ENCODE peak calls at places on chromosomes 5 and 9, in eight cellular contexts. I is astrocyte of the spinal cord; N is fibroblast of mammary gland; D is GM23248; Z is CD8-positive, alpha-beta T cell; X is ovary; O is HepG2; L is small intestine. H is an unnamed sample.

GRCh38 chr9:126343271-126343700 is 16.7 kb downstream of the MVB12B start:
- DNase-seq in I (no peak), N (no peak), D (no peak), Z (no peak), X (no peak), O (peak), L (peak), H (no peak)

GRCh38 chr5:1538276-1538675 is 14.5 kb upstream of the LPCAT1 start:
- DNase-seq in I (no peak), N (no peak), D (no peak), Z (no peak), X (peak), O (no peak), L (no peak), H (no peak)

GRCh38 chr5:2761921-2762488 is 10.5 kb upstream of the IRX2 start:
- DNase-seq in I (no peak), N (no peak), D (peak), Z (no peak), X (no peak), O (no peak), L (no peak), H (no peak)

GRCh38 chr5:141969783-141970741 is 1.2 kb downstream of the RNF14 start:
- DNase-seq in I (no peak), N (peak), D (peak), Z (no peak), X (no peak), O (no peak), L (peak), H (no peak)

GRCh38 chr5:131720714-131721113 is 76.1 kb downstream of the FNIP1 start:
- DNase-seq in I (peak), N (peak), D (no peak), Z (no peak), X (no peak), O (no peak), L (no peak), H (no peak)

GRCh38 chr9:21255538-21256212 is 15.9 kb upstream of the IFNA14 start:
- DNase-seq in I (no peak), N (no peak), D (no peak), Z (no peak), X (no peak), O (no peak), L (no peak), H (no peak)

GRCh38 chr5:34587355-34588241 is 68.5 kb upstream of the RAI14 start:
- DNase-seq in I (peak), N (peak), D (peak), Z (no peak), X (no peak), O (peak), L (no peak), H (peak)

GRCh38 chr5:133868946-133869674 is 99.3 kb downstream of the C5orf15 start:
- DNase-seq in I (peak), N (peak), D (peak), Z (peak), X (peak), O (peak), L (peak), H (peak)

GRCh38 chr5:2722901-2723300 is 28.6 kb downstream of the IRX2 start:
- DNase-seq in I (no peak), N (no peak), D (no peak), Z (no peak), X (no peak), O (no peak), L (no peak), H (no peak)

GRCh38 chr9:123283048-123283408 is 14.6 kb upstream of the STRBP start:
- DNase-seq in I (no peak), N (no peak), D (no peak), Z (no peak), X (no peak), O (no peak), L (no peak), H (no peak)

GRCh38 chr5:151719228-151719861 is 32.6 kb upstream of the SPARC start:
- DNase-seq in I (no peak), N (peak), D (peak), Z (no peak), X (peak), O (peak), L (peak), H (no peak)

GRCh38 chr5:77920350-77921046 is 144.4 kb upstream of the TBCA start:
- DNase-seq in I (no peak), N (no peak), D (no peak), Z (no peak), X (no peak), O (no peak), L (no peak), H (no peak)

GRCh38 chr5:56737002-56737621 is 78.2 kb upstream of the MAP3K1 start:
- DNase-seq in I (peak), N (peak), D (peak), Z (no peak), X (no peak), O (no peak), L (no peak), H (peak)

GRCh38 chr5:76292923-76293322 is 110.2 kb upstream of the IQGAP2 start:
- DNase-seq in I (no peak), N (no peak), D (no peak), Z (no peak), X (no peak), O (no peak), L (peak), H (no peak)

GRCh38 chr9:11275158-11275695 is 662.4 kb upstream of the PTPRD start:
- DNase-seq in I (no peak), N (no peak), D (no peak), Z (no peak), X (no peak), O (peak), L (no peak), H (no peak)

GRCh38 chr5:177968661-177969211 is 27.3 kb downstream of the PROP1 start:
- DNase-seq in I (no peak), N (no peak), D (no peak), Z (no peak), X (no peak), O (no peak), L (no peak), H (no peak)

GRCh38 chr5:136114406-136115132 is 18.1 kb upstream of the SMAD5 start:
- DNase-seq in I (no peak), N (no peak), D (no peak), Z (no peak), X (no peak), O (no peak), L (no peak), H (no peak)

GRCh38 chr9:121651295-121652036 is at the start of gene DAB2IP:
- DNase-seq in I (peak), N (no peak), D (peak), Z (no peak), X (peak), O (no peak), L (peak), H (no peak)

GRCh38 chr9:121169094-121169601 is 32.5 kb downstream of the RAB14 start:
- DNase-seq in I (no peak), N (peak), D (peak), Z (no peak), X (peak), O (peak), L (no peak), H (no peak)

GRCh38 chr5:181059297-181060230 is 19.5 kb downstream of the BTNL9 start:
- DNase-seq in I (no peak), N (no peak), D (no peak), Z (no peak), X (no peak), O (no peak), L (no peak), H (no peak)

GRCh38 chr9:136671646-136672430 is 9.1 kb downstream of the EGFL7 start:
- DNase-seq in I (no peak), N (no peak), D (peak), Z (peak), X (no peak), O (no peak), L (no peak), H (no peak)

GRCh38 chr9:86854898-86855523 is 92.3 kb downstream of the GAS1 start:
- DNase-seq in I (peak), N (peak), D (peak), Z (no peak), X (peak), O (peak), L (peak), H (peak)

GRCh38 chr5:15500326-15500958 is 462 bp downstream of the FBXL7 start:
- DNase-seq in I (peak), N (peak), D (peak), Z (no peak), X (peak), O (no peak), L (no peak), H (no peak)

GRCh38 chr9:133002147-133003070 is 23.9 kb downstream of the GFI1B start:
- DNase-seq in I (no peak), N (no peak), D (no peak), Z (no peak), X (no peak), O (no peak), L (no peak), H (no peak)

GRCh38 chr5:57841671-57842375 is 359.2 kb upstream of the ACTBL2 start:
- DNase-seq in I (peak), N (peak), D (peak), Z (no peak), X (no peak), O (no peak), L (no peak), H (peak)

GRCh38 chr9:89863837-89864236 is 259.0 kb downstream of the GADD45G start:
- DNase-seq in I (no peak), N (no peak), D (no peak), Z (no peak), X (no peak), O (no peak), L (no peak), H (no peak)

GRCh38 chr5:91139572-91140200 is 243.4 kb downstream of the ARRDC3 start:
- DNase-seq in I (no peak), N (no peak), D (no peak), Z (no peak), X (no peak), O (no peak), L (no peak), H (no peak)

GRCh38 chr5:122126711-122127385 is 2.5 kb upstream of the ZNF474 start:
- DNase-seq in I (peak), N (peak), D (peak), Z (no peak), X (peak), O (no peak), L (peak), H (no peak)

GRCh38 chr5:114702731-114703130 is 340.9 kb downstream of the KCNN2 start:
- DNase-seq in I (no peak), N (no peak), D (no peak), Z (no peak), X (no peak), O (no peak), L (no peak), H (no peak)

GRCh38 chr5:91025956-91026355 is 357.2 kb downstream of the ARRDC3 start:
- DNase-seq in I (no peak), N (no peak), D (no peak), Z (no peak), X (no peak), O (no peak), L (no peak), H (no peak)

GRCh38 chr5:137466888-137467287 is 32.2 kb downstream of the SPOCK1 start:
- DNase-seq in I (peak), N (peak), D (peak), Z (no peak), X (no peak), O (no peak), L (no peak), H (no peak)

GRCh38 chr5:150356575-150357284 is 767 bp upstream of the TCOF1 start:
- DNase-seq in I (peak), N (no peak), D (no peak), Z (no peak), X (no peak), O (no peak), L (no peak), H (no peak)
- H3K4me3 ChIP-seq in I (peak), N (peak), D (peak), Z (peak), X (peak), O (peak), L (no peak), H (peak)

DNA sequence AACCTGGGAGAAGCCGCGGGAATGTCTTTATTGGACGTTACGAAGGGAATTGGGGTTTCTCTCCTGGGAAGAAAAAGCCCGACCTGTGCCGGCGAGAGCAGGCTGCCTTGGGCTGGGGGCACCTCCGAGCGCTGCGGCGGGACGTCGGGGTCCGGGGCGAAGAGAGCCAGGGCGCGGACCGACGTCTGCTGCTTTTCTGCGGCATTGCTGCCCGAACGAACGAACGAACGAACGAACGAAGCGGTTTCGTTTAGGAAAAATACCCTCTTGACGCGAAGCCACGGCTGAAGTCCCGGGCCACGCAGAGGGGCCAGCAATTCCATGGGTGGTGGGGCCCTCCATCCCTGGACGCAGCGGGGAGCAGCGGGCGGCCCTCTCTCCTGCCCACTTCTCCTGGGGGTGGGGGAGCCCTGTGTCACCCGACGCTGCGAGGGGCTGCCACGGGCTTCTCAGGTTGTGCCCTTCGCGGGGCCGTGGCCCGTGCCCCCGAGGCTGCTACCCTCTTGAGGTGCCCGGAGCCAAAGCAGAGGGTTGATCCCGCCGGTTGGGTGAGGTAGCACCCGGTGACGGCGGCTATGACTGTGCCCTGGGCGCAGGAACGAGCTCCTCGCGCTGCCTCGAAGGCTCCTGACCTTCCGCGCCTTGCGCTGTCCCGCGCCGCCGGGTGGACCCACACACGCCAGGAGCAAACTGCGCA is 4.9 kb upstream of the PITX1 start:
- DNase-seq in I (no peak), N (no peak), D (peak), Z (no peak), X (no peak), O (no peak), L (peak), H (no peak)
- H3K4me3 ChIP-seq in I (no peak), N (no peak), D (no peak), Z (no peak), X (peak), O (no peak), L (peak), H (peak)

DNA sequence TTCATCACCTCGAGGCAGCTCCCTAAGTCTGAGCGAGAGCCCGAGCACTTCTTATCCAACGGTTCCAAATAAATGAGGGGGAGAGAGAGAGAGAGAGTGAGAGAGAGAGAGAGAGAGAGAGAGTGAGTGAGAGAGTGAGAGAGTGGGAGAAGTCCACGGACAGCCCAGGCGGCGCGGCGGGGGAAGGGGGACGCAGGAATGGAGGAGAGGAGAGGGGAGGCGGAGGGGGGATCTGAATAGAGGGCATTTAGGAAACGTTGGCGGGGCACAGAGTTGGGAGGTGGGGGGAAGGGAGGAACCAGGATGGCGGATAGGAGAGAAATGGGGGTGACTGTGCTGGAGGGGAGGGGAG is 481 bp upstream of the BASP1 start:
- DNase-seq in I (peak), N (peak), D (peak), Z (no peak), X (peak), O (no peak), L (no peak), H (no peak)
- H3K4me3 ChIP-seq in I (peak), N (peak), D (peak), Z (no peak), X (peak), O (no peak), L (no peak), H (peak)

GRCh38 chr9:127838375-127839078 is 15.9 kb downstream of the ENG start:
- DNase-seq in I (peak), N (peak), D (peak), Z (no peak), X (peak), O (no peak), L (no peak), H (peak)

GRCh38 chr9:127833555-127833954 is 20.9 kb downstream of the ENG start:
- DNase-seq in I (no peak), N (peak), D (peak), Z (no peak), X (no peak), O (no peak), L (no peak), H (no peak)

GRCh38 chr9:127837346-127837745 is 17.1 kb downstream of the ENG start:
- DNase-seq in I (peak), N (peak), D (no peak), Z (no peak), X (peak), O (no peak), L (no peak), H (peak)

GRCh38 chr9:127832248-127832647 is 22.2 kb downstream of the ENG start:
- DNase-seq in I (no peak), N (no peak), D (no peak), Z (no peak), X (peak), O (no peak), L (no peak), H (no peak)

GRCh38 chr9:127835930-127836586 is 18.4 kb downstream of the ENG start:
- DNase-seq in I (peak), N (peak), D (peak), Z (no peak), X (peak), O (no peak), L (no peak), H (no peak)
- H3K4me3 ChIP-seq in I (no peak), N (no peak), D (peak), Z (no peak), X (no peak), O (no peak), L (no peak), H (no peak)

DNA sequence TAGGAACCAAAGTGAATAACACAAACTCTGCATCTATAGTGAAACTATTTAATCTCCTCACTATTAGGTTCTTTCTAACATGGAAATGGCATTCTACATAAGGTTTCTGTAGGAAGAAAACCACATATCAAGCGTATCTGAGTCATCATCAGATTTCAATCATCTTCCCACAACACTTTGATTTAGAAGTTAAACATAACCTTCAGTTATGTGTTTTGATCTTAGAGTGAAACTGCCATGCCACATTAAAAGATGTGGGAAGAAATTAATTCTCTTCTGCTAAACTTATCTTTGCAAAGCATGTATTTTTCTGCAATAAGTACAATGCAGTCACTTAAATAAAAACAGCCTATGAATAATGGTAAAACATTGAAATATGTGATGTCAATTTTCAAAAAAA is 55.0 kb downstream of the MEF2C start:
- DNase-seq in I (peak), N (no peak), D (peak), Z (no peak), X (no peak), O (no peak), L (no peak), H (no peak)
- H3K4me3 ChIP-seq in I (no peak), N (no peak), D (peak), Z (no peak), X (no peak), O (no peak), L (no peak), H (no peak)

DNA sequence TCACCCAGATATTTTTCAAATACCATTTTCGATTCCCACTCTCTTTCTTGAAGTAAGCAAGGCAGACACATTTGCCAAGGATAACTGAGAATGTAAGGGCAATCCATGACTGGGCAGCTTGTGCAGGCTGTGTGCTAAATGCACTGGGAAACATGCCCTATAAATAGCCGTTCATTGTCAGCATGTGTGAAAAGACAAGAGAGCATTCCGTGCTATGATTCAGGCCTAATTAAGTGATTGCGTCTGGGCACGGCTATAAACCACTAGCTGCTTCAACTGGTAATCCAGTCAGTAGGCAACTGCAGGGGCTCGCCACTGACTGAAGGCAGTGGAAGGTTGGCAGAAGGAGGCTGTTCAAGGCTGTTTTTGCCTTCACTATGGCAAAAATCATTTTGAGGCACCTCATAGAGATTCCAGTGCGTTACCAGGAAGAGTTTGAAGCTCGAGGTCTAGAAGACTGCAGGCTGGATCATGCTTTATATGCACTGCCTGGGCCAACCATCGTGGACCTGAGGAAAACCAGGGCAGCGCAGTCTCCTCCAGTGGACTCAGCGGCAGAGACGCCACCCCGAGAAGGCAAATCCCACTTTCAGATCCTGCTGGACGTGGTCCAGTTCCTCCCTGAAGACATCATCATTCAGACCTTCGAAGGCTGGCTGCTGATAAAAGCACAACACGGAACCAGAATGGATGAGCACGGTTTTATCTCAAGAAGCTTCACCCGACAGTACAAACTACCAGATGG is at the start of gene HSPB3:
- DNase-seq in I (peak), N (peak), D (peak), Z (no peak), X (peak), O (no peak), L (peak), H (peak)
- H3K4me3 ChIP-seq in I (no peak), N (no peak), D (peak), Z (no peak), X (peak), O (no peak), L (no peak), H (peak)

GRCh38 chr9:127769101-127769500 is 9.4 kb downstream of the SH2D3C start:
- DNase-seq in I (no peak), N (no peak), D (no peak), Z (no peak), X (no peak), O (no peak), L (no peak), H (no peak)

GRCh38 chr9:127769985-127770904 is 8.2 kb downstream of the SH2D3C start:
- DNase-seq in I (no peak), N (no peak), D (no peak), Z (no peak), X (no peak), O (no peak), L (no peak), H (no peak)

GRCh38 chr9:127767405-127767804 is 11.1 kb downstream of the SH2D3C start:
- DNase-seq in I (no peak), N (no peak), D (no peak), Z (no peak), X (no peak), O (no peak), L (no peak), H (no peak)

GRCh38 chr9:127767909-127768331 is 10.5 kb downstream of the SH2D3C start:
- DNase-seq in I (peak), N (no peak), D (no peak), Z (no peak), X (no peak), O (no peak), L (no peak), H (peak)

DNA sequence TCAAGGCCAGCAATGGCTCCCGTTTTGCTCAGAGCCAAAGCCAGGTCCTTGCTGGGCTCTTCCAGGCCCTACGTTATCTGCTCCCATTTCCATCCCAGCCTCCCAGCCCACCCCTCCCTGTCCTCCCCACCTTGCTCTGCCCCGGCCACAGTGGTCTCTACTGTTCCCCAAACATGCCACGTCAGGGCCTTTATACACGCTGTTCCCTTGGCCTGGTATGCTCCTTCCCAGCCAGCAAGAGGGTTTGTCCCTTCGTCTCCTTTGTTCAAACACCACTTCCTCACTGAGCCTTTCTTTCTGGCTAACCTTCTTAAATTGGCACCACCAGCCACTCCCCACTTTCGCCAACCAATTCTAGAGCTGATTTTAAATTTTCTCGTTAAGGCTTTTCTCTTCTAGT is 9.8 kb downstream of the SH2D3C start:
- DNase-seq in I (no peak), N (no peak), D (no peak), Z (no peak), X (no peak), O (no peak), L (no peak), H (no peak)
- H3K4me3 ChIP-seq in I (no peak), N (no peak), D (no peak), Z (no peak), X (no peak), O (no peak), L (no peak), H (no peak)